ENCODE peak calls at places on chromosomes 2 and 18, in ten cellular contexts. U is AG20443; P is cardiac septum; V is activated T-helper 1 cell treated with Interleukin-2 at 50 U/mL for 16 hours; W is fibroblast of the conjunctiva; S is activated CD8-positive, alpha-beta memory T cell treated with anti-CD3 and anti-CD28 coated beads for 4 hours; K is astrocyte of the spinal cord; Z is HFFc6; R is K562; J is NCI-H345. B is an unnamed sample.

GRCh38 chr18:49021433-49022129 is 70.8 kb upstream of the SMAD7 start:
- DNase-seq in Z (peak), U (peak), R (peak), V (no peak), K (peak), J (no peak), W (no peak), S (no peak), P (peak), B (no peak)

GRCh38 chr2:239917957-239918481 is 107.1 kb downstream of the NDUFA10 start:
- DNase-seq in P (peak), Z (no peak), J (no peak), K (no peak), R (no peak), S (no peak), W (no peak), U (no peak), V (no peak), B (no peak)

GRCh38 chr18:79528296-79528695 is 132.6 kb downstream of the NFATC1 start:
- DNase-seq in V (no peak), W (no peak), K (no peak), S (no peak), U (no peak), R (no peak), J (no peak), P (peak), Z (no peak), B (no peak)

GRCh38 chr2:26018184-26018716 is 15.6 kb upstream of the RAB10 start:
- DNase-seq in K (peak), J (peak), W (peak), S (no peak), P (peak), R (peak), V (no peak), Z (peak), U (peak), B (no peak)

GRCh38 chr2:188604579-188604978 is 312.9 kb downstream of the GULP1 start:
- DNase-seq in Z (no peak), R (no peak), U (no peak), S (no peak), W (no peak), K (no peak), P (no peak), J (no peak), V (no peak), B (no peak)

GRCh38 chr18:11020454-11020853 is 128.9 kb downstream of the PIEZO2 start:
- DNase-seq in R (no peak), J (no peak), S (no peak), U (no peak), K (no peak), V (no peak), P (no peak), Z (no peak), W (no peak), B (no peak)

GRCh38 chr18:31185551-31185950 is 22.9 kb upstream of the DSC1 start:
- DNase-seq in J (no peak), S (no peak), P (no peak), K (peak), W (no peak), U (no peak), R (no peak), Z (no peak), V (no peak), B (no peak)

GRCh38 chr18:73614812-73615211 is 532.8 kb downstream of the FBXO15 start:
- DNase-seq in J (no peak), W (peak), S (no peak), K (peak), V (no peak), R (no peak), Z (peak), P (no peak), U (peak), B (no peak)

GRCh38 chr18:21548647-21549046 is 51.9 kb downstream of the ESCO1 start:
- DNase-seq in R (peak), K (no peak), W (no peak), J (no peak), Z (no peak), U (no peak), V (no peak), S (no peak), P (no peak), B (no peak)

GRCh38 chr2:145845207-145845894 is 1325.4 kb upstream of the ZEB2 start:
- DNase-seq in J (peak), W (peak), Z (no peak), S (no peak), U (no peak), K (no peak), P (no peak), V (no peak), R (no peak), B (no peak)

GRCh38 chr2:128169933-128170709 is 79.1 kb downstream of the UGGT1 start:
- DNase-seq in R (no peak), V (no peak), Z (no peak), K (no peak), U (no peak), W (no peak), P (no peak), J (no peak), S (no peak), B (no peak)

GRCh38 chr2:69437751-69438154 is 518 bp upstream of the NFU1 start:
- DNase-seq in W (peak), S (no peak), V (no peak), P (no peak), K (no peak), R (no peak), J (peak), Z (no peak), U (no peak), B (no peak)